ENCODE peak calls at places on chromosome 5, in six cellular contexts. S, C, W, Y, U and B are unnamed samples. For H3K4me1, the result is how much of the 10 kb centered on the place peaks cover.

GRCh38 chr5:150618188-150618587 is 22.3 kb upstream of the SYNPO start:
- DNase-seq in C (no peak), U (no peak), Y (no peak), W (no peak), S (no peak), B (no peak)

GRCh38 chr5:43685271-43685950 is 82.4 kb downstream of the NNT start:
- DNase-seq in S (no peak), U (no peak), C (no peak), W (no peak), Y (no peak), B (no peak)

GRCh38 chr5:169467382-169467781 is 116.2 kb upstream of the SPDL1 start:
- DNase-seq in S (no peak), C (no peak), U (no peak), W (no peak), Y (no peak), B (no peak)

GRCh38 chr5:1264211-1264610 is 30.7 kb downstream of the TERT start:
- DNase-seq in S (no peak), Y (no peak), C (no peak), W (no peak), U (no peak), B (no peak)

GRCh38 chr5:10828241-10828640 is 67.2 kb upstream of the DAP start:
- DNase-seq in U (no peak), Y (no peak), C (no peak), S (no peak), W (no peak), B (no peak)

GRCh38 chr5:114055318-114055788 is 306.5 kb upstream of the KCNN2 start:
- DNase-seq in U (peak), S (peak), C (peak), Y (no peak), W (no peak), B (no peak)

GRCh38 chr5:3612561-3613175 is 17.0 kb downstream of the IRX1 start:
- DNase-seq in U (no peak), S (no peak), Y (no peak), C (no peak), W (no peak), B (no peak)

GRCh38 chr5:137054335-137054734 is 444.8 kb downstream of the SPOCK1 start:
- DNase-seq in U (no peak), C (no peak), S (no peak), W (no peak), Y (no peak), B (peak)

GRCh38 chr5:128469924-128470323 is 68.1 kb downstream of the FBN2 start:
- DNase-seq in U (no peak), S (no peak), W (no peak), Y (no peak), C (no peak), B (no peak)

GRCh38 chr5:154740483-154740882 is 14.7 kb upstream of the LARP1 start:
- DNase-seq in C (no peak), U (peak), Y (no peak), W (no peak), S (no peak), B (no peak)

GRCh38 chr5:147259837-147260236 is 25.0 kb downstream of the STK32A start:
- DNase-seq in C (no peak), U (no peak), Y (no peak), W (no peak), S (no peak), B (no peak)

GRCh38 chr5:1110930-1111726 is 735 bp downstream of the SLC12A7 start:
- DNase-seq in U (no peak), C (no peak), W (peak), Y (no peak), S (peak), B (no peak)

GRCh38 chr5:141618030-141618803 is 583 bp downstream of the DIAPH1 start:
- DNase-seq in W (peak), C (peak), S (peak), U (peak), Y (peak), B (peak)

GRCh38 chr5:82274343-82275266 is 3.5 kb downstream of the RPS23 start:
- DNase-seq in Y (no peak), W (no peak), S (no peak), C (peak), U (no peak), B (no peak)

GRCh38 chr5:95923918-95924559 is 37.6 kb downstream of the ELL2 start:
- DNase-seq in S (no peak), Y (no peak), C (no peak), W (no peak), U (no peak), B (peak)

GRCh38 chr5:151469992-151470391 is 22.6 kb downstream of the SLC36A1 start:
- DNase-seq in W (no peak), Y (no peak), U (no peak), S (no peak), C (no peak), B (no peak)

GRCh38 chr5:154465169-154465568 is 12.9 kb downstream of the HAND1 start:
- DNase-seq in C (no peak), W (no peak), S (no peak), Y (no peak), U (no peak), B (no peak)

GRCh38 chr5:1008451-1009358 is at the start of gene NKD2:
- DNase-seq in W (no peak), U (peak), Y (no peak), S (peak), C (no peak), B (peak)

GRCh38 chr5:35264509-35264908 is 34.2 kb upstream of the PRLR start:
- DNase-seq in C (no peak), Y (no peak), U (no peak), W (no peak), S (no peak), B (no peak)

GRCh38 chr5:14809369-14810144 is 62.0 kb downstream of the ANKH start:
- DNase-seq in W (peak), U (peak), C (no peak), Y (no peak), S (peak), B (peak)

GRCh38 chr5:97087138-97087537 is 55.3 kb downstream of the LIX1 start:
- DNase-seq in C (no peak), U (no peak), W (no peak), Y (no peak), S (no peak), B (no peak)

DNA sequence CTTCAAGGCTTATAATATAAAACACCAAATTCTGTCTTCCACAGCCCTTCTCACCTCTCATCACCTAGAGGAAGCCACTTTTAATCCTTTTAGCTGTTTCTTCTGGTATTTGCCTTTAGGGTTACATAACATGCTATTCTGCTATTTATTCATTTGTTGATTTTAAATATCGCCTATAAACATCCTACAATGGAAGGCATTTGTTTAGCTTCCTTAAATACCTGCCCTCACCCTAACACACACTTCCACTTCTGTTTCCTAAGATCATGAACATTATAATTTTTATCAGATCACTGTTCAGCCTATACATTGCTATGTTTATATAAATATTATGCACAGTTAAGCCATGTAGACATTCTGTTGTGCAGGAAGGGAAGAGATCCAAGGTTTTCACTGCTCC is 356.8 kb upstream of the ACTBL2 start:
- DNase-seq in C (no peak), Y (no peak), S (no peak), W (no peak), U (no peak), B (no peak)
- H3K4me1 ChIP-seq in C (under half), Y (under half), S (under half), W (under half), U (under half), B (under half)

DNA sequence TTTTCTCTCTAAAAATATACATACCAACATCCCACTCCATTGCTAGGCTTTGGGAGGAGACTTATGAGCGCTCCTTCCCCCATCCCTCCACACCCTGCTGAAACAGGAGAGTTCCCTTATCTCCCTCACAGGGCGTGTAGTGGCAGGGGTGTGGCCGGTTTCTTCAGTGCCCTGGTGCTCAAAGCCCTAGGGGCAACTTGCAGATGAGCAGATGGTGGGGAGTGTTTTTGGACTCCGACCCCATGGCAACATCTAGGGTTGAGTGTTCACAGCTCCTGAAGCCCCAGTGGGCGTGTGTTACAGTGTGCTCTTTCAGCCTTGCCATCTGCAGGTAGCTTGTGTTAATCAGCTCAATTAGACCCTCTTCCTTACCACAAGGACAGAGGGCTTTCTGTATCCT is 409.5 kb downstream of the MAT2B start:
- DNase-seq in C (peak), W (no peak), U (no peak), Y (peak), S (no peak), B (no peak)
- H3K4me1 ChIP-seq in C (under half), W (under half), U (under half), Y (under half), S (under half), B (under half)

GRCh38 chr5:173191015-173191414 is 44.0 kb downstream of the NKX2-5 start:
- DNase-seq in C (no peak), U (no peak), W (no peak), S (no peak), Y (no peak), B (no peak)
- H3K4me1 ChIP-seq in C (under half), U (under half), W (under half), S (under half), Y (under half), B (under half)

DNA sequence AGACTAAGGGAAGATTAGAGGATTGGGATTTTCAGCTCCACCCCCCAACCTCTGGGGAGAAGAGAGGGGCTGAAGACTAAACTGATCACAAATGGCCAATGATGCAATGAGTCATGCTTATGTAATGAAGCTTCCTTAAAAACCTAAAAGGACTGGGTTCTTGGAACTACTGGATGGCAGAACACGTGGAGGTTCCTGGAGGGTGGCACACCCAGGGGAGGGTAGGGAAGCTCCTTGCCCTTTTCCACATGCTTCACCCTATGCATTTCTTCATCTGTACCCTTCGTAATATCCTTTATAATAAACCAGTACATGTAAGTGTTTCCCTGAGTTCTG is 48.6 kb downstream of the ARHGEF28 start:
- DNase-seq in W (no peak), C (no peak), S (no peak), Y (no peak), U (no peak), B (no peak)
- H3K4me1 ChIP-seq in W (under half), C (under half), S (under half), Y (under half), U (under half), B (under half)

GRCh38 chr5:6722015-6722414 is 8.8 kb downstream of the TENT4A start:
- DNase-seq in C (no peak), Y (no peak), U (no peak), S (no peak), W (no peak), B (peak)
- H3K4me1 ChIP-seq in C (under half), Y (half or more), U (half or more), S (half or more), W (half or more), B (half or more)

GRCh38 chr5:81095835-81096234 is 135.7 kb downstream of the RASGRF2 start:
- DNase-seq in W (no peak), U (no peak), S (no peak), Y (no peak), C (no peak), B (no peak)

GRCh38 chr5:81093536-81094196 is 133.5 kb downstream of the RASGRF2 start:
- DNase-seq in C (no peak), Y (peak), U (no peak), W (no peak), S (no peak), B (no peak)

GRCh38 chr5:81097733-81098132 is 135.4 kb upstream of the CKMT2 start:
- DNase-seq in S (no peak), Y (no peak), W (no peak), C (no peak), U (no peak), B (no peak)
- H3K4me1 ChIP-seq in S (under half), Y (under half), W (under half), C (under half), U (under half), B (under half)

GRCh38 chr5:127426661-127427060 is 90.8 kb upstream of the PRRC1 start:
- DNase-seq in W (no peak), U (no peak), S (no peak), Y (no peak), C (no peak), B (no peak)

GRCh38 chr5:127423173-127423798 is 94.2 kb upstream of the PRRC1 start:
- DNase-seq in S (no peak), Y (no peak), W (no peak), U (no peak), C (no peak), B (peak)

GRCh38 chr5:127425037-127425436 is 92.4 kb upstream of the PRRC1 start:
- DNase-seq in Y (no peak), U (no peak), S (no peak), C (no peak), W (no peak), B (no peak)

GRCh38 chr5:127428748-127429147 is 88.7 kb upstream of the PRRC1 start:
- DNase-seq in S (no peak), U (no peak), Y (no peak), C (no peak), W (no peak), B (no peak)

DNA sequence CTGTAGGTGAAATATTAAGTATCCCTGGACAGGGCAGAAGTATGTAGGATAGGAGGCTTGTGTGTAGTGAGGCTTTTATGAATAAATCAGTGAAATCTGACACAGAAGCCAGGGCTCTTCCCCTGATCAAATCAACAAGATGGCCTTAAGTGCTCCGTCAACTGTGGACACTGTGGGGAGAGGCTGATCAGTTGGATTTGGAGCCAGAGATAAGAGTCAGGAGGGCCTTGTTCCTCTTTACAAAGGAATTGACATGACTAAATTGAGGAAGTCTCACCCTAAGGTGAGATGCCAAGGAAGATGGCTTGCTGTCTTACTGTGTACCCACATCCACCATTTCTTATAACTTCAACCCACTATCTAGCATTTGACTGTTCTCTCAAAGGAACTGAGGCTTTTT is 91.6 kb upstream of the PRRC1 start:
- DNase-seq in W (no peak), S (no peak), C (no peak), Y (no peak), U (no peak), B (no peak)
- H3K4me1 ChIP-seq in W (under half), S (under half), C (under half), Y (under half), U (under half), B (under half)

GRCh38 chr5:78797945-78798731 is 149.6 kb upstream of the LHFPL2 start:
- DNase-seq in S (no peak), U (no peak), C (no peak), Y (no peak), W (no peak), B (no peak)
- H3K4me1 ChIP-seq in S (under half), U (under half), C (under half), Y (under half), W (under half), B (under half)

GRCh38 chr5:124236366-124237231 is 509.8 kb downstream of the ZNF608 start:
- DNase-seq in U (no peak), W (no peak), C (no peak), S (no peak), Y (no peak), B (no peak)

GRCh38 chr5:124238350-124238749 is 508.1 kb downstream of the ZNF608 start:
- DNase-seq in C (no peak), W (no peak), U (no peak), Y (no peak), S (no peak), B (no peak)

GRCh38 chr5:124234022-124234899 is 512.2 kb downstream of the ZNF608 start:
- DNase-seq in S (no peak), W (no peak), Y (no peak), U (no peak), C (no peak), B (no peak)

GRCh38 chr5:124235031-124235562 is 511.3 kb downstream of the ZNF608 start:
- DNase-seq in W (no peak), C (no peak), U (no peak), Y (no peak), S (no peak), B (no peak)

GRCh38 chr5:124235576-124235975 is 510.9 kb downstream of the ZNF608 start:
- DNase-seq in C (no peak), U (no peak), Y (no peak), S (no peak), W (no peak), B (no peak)
- H3K4me1 ChIP-seq in C (under half), U (under half), Y (under half), S (under half), W (under half), B (under half)